ENCODE peak calls at places on chromosomes 2 and 18, in nine cellular contexts. S is activated CD4-positive, alpha-beta T cell treated with anti-CD3 and anti-CD28 coated beads, Interleukin-2, amount 10 ng/mL, durations not matched to agents 7 days and 5 days; X is C1 segment of cervical spinal cord; V is HS-5; Y is NCI-H774; C is NCI-H1694; O is CD8-positive, alpha-beta T cell; P is T-helper 9 cell; L is small intestine. J is an unnamed sample.

GRCh38 chr2:178344121-178344520 is 106.9 kb downstream of the PRKRA start:
- DNase-seq in X (no peak), P (no peak), C (no peak), S (no peak), O (no peak), Y (no peak), L (no peak), V (no peak), J (no peak)

GRCh38 chr2:157936464-157936863 is 60.3 kb upstream of the ACVR1 start:
- DNase-seq in Y (no peak), S (no peak), X (no peak), V (no peak), O (no peak), P (no peak), C (no peak), L (no peak), J (no peak)

GRCh38 chr18:50559750-50560680 is at the start of gene MAPK4:
- DNase-seq in C (no peak), V (no peak), S (no peak), X (no peak), P (no peak), O (no peak), Y (peak; percentile 64), L (peak; percentile 32), J (no peak)

GRCh38 chr2:215737496-215737895 is 275.9 kb downstream of the MREG start:
- DNase-seq in L (no peak), C (no peak), V (no peak), P (no peak), S (no peak), O (no peak), X (no peak), Y (no peak), J (no peak)

GRCh38 chr2:67295851-67296250 is 101.3 kb upstream of the ETAA1 start:
- DNase-seq in S (no peak), Y (no peak), O (no peak), V (no peak), X (no peak), C (no peak), L (no peak), P (no peak), J (no peak)

GRCh38 chr18:34583895-34584294 is 126.2 kb upstream of the DTNA start:
- DNase-seq in P (no peak), X (no peak), O (no peak), V (no peak), C (no peak), L (no peak), S (no peak), Y (no peak), J (no peak)

GRCh38 chr2:233967163-233967562 is 50.0 kb downstream of the TRPM8 start:
- DNase-seq in V (no peak), C (no peak), X (no peak), O (no peak), L (no peak), Y (no peak), S (no peak), P (no peak), J (no peak)

GRCh38 chr2:129803067-129803466 is 176.4 kb upstream of the RAB6C start:
- DNase-seq in S (no peak), P (no peak), C (no peak), V (no peak), L (no peak), O (no peak), Y (no peak), X (no peak), J (no peak)

GRCh38 chr2:240166191-240166590 is 25.7 kb upstream of the OTOS start:
- DNase-seq in Y (no peak), V (no peak), L (no peak), O (no peak), X (no peak), C (no peak), P (no peak), S (no peak), J (no peak)

GRCh38 chr2:209840434-209840833 is 68.8 kb downstream of the UNC80 start:
- DNase-seq in O (no peak), V (no peak), Y (peak; percentile 8), C (no peak), X (no peak), S (no peak), L (no peak), P (no peak), J (no peak)

GRCh38 chr2:121584741-121585140 is 54.1 kb downstream of the RNU4ATAC start:
- DNase-seq in V (no peak), Y (no peak), O (no peak), C (no peak), P (no peak), L (no peak), X (no peak), S (no peak), J (no peak)

GRCh38 chr2:180058993-180059392 is 51.9 kb upstream of the CWC22 start:
- DNase-seq in L (no peak), P (no peak), Y (no peak), S (no peak), X (no peak), O (no peak), C (no peak), V (no peak), J (no peak)

GRCh38 chr18:41761329-41762028 is 193.6 kb upstream of the PIK3C3 start:
- DNase-seq in Y (no peak), C (no peak), P (no peak), L (no peak), X (no peak), O (no peak), S (no peak), V (peak; percentile 73), J (no peak)

GRCh38 chr18:5284808-5285207 is 10.7 kb downstream of the ZBTB14 start:
- DNase-seq in X (no peak), L (no peak), S (no peak), P (no peak), V (no peak), Y (no peak), O (no peak), C (no peak), J (no peak)

GRCh38 chr2:145413261-145413660 is 893.3 kb upstream of the ZEB2 start:
- DNase-seq in P (no peak), O (no peak), V (no peak), Y (no peak), C (no peak), L (no peak), X (no peak), S (no peak), J (no peak)

GRCh38 chr2:205375453-205375852 is 306.8 kb upstream of the NRP2 start:
- DNase-seq in P (no peak), S (no peak), O (no peak), X (no peak), V (no peak), Y (no peak), L (no peak), C (no peak), J (no peak)

GRCh38 chr2:6986894-6987487 is 69.8 kb downstream of the RNF144A start:
- DNase-seq in X (no peak), Y (no peak), P (no peak), C (no peak), L (no peak), O (no peak), V (no peak), S (no peak), J (no peak)

GRCh38 chr2:20619624-20620024 is 31.3 kb downstream of the HS1BP3 start:
- DNase-seq in S (no peak), P (no peak), Y (no peak), V (no peak), X (no peak), L (no peak), O (no peak), C (no peak), J (no peak)

GRCh38 chr2:43343573-43344304 is 117.3 kb upstream of the ZFP36L2 start:
- DNase-seq in P (no peak), C (peak; percentile 7), Y (no peak), L (no peak), X (no peak), O (no peak), S (no peak), V (peak; percentile 38), J (no peak)

J was measured in GOT3.